ENCODE peak calls at places on chromosomes 12 and 14, in four cellular contexts. V is transverse colon; G is CD4-positive, alpha-beta memory T cell; N is HCT116. B is an unnamed sample.
A peak's percentile ranks its signal among the peaks of the same experiment; 100 is the strongest.

GRCh38 chr12:67452119-67452805 is 183.1 kb downstream of the CAND1 start:
- DNase-seq in V (no peak), G (no peak), N (no peak), B (peak; percentile 94)

GRCh38 chr14:69625299-69626131 is 14.1 kb downstream of the SUSD6 start:
- DNase-seq in V (peak; percentile 70), G (peak; percentile 75), N (no peak), B (peak; percentile 52)

GRCh38 chr12:95131589-95132335 is 58.3 kb upstream of the NR2C1 start:
- DNase-seq in V (no peak), G (no peak), N (no peak), B (no peak)

GRCh38 chr14:103074699-103075341 is 9.2 kb upstream of the LBHD2 start:
- DNase-seq in V (peak; percentile 77), G (no peak), N (no peak), B (no peak)

GRCh38 chr14:50290306-50290705 is 21.7 kb downstream of the L2HGDH start:
- DNase-seq in V (no peak), G (no peak), N (no peak), B (no peak)

GRCh38 chr12:13277278-13277677 is 80.8 kb downstream of the EMP1 start:
- DNase-seq in V (no peak), G (no peak), N (no peak), B (no peak)

GRCh38 chr12:52971701-52972329 is 22.9 kb downstream of the KRT18 start:
- DNase-seq in V (peak; percentile 51), G (no peak), N (no peak), B (no peak)

GRCh38 chr12:15171015-15171646 is 50.1 kb downstream of the RERG start:
- DNase-seq in V (no peak), G (no peak), N (no peak), B (no peak)

GRCh38 chr14:90293766-90294471 is 37.6 kb downstream of the PSMC1 start:
- DNase-seq in V (no peak), G (no peak), N (no peak), B (no peak)

GRCh38 chr12:51822261-51822616 is 26.3 kb downstream of the FIGNL2 start:
- DNase-seq in V (no peak), G (no peak), N (no peak), B (no peak)

GRCh38 chr12:88167384-88167783 is 25.3 kb downstream of the TMTC3 start:
- DNase-seq in V (no peak), G (no peak), N (no peak), B (no peak)

GRCh38 chr14:92877757-92878431 is 45.1 kb upstream of the CHGA start:
- DNase-seq in V (no peak), G (no peak), N (no peak), B (no peak)

DNA sequence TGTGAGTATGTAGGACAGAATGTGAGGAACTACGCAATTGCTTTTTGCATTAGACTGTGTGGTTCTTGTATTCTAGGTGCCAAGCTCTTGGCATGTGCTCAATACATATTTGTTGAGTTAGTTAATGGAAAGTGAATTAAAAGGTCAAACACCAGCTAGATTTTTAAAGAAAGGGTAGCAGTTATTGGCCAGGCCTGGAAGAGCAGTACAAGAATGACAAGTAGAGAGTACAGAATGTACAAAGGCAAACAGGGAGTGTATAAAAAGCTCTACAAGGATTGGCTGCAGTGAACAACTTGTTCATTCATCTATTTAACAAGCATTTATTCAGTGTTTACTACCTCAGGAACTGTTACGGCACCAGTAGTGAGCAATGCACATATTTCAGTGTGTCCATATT is 854.0 kb upstream of the SEL1L start:
- DNase-seq in V (no peak), G (no peak), N (no peak), B (no peak)
- H3K9me3 ChIP-seq in V (no peaks in the 10 kb centered on the region), G (no peaks in the 10 kb centered on the region), N (peaks cover 7% of the 10 kb centered on the region), B (no peaks in the 10 kb centered on the region)

GRCh38 chr12:78446555-78446954 is 418.0 kb upstream of the SYT1 start:
- DNase-seq in V (no peak), G (no peak), N (no peak), B (no peak)

GRCh38 chr12:78448692-78449091 is 415.9 kb upstream of the SYT1 start:
- DNase-seq in V (no peak), G (no peak), N (no peak), B (no peak)

GRCh38 chr12:78441737-78442453 is 422.7 kb upstream of the SYT1 start:
- DNase-seq in V (no peak), G (no peak), N (no peak), B (no peak)

GRCh38 chr12:78442454-78442801 is 422.1 kb upstream of the SYT1 start:
- DNase-seq in V (no peak), G (no peak), N (no peak), B (no peak)

DNA sequence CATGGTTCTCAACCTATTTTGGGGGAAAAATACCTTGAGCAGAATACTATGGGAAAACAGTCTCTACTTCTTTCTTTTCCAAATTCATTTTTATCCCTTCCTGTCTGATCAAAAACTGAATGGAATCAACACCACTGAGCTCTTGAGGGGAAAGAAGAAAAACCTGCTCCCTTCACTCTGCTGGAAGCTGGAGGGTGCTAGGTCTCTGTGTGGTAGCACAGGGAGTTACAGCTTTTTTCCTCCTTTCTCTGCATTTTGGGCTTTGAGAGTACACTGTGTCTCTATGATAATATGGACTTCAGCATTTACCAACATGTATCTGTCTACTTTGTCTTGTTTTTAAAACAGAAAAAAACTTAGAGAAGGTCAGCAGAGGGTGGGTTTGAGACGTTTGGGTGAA is 417.2 kb upstream of the SYT1 start:
- DNase-seq in V (no peak), G (no peak), N (no peak), B (no peak)
- H3K9me3 ChIP-seq in V (no peaks in the 10 kb centered on the region), G (no peaks in the 10 kb centered on the region), N (no peaks in the 10 kb centered on the region), B (no peaks in the 10 kb centered on the region)

GRCh38 chr12:50787618-50788017 is 23.7 kb downstream of the ATF1 start:
- DNase-seq in V (no peak), G (no peak), N (no peak), B (no peak)

GRCh38 chr12:50786498-50787231 is 22.8 kb downstream of the ATF1 start:
- DNase-seq in V (no peak), G (no peak), N (peak; percentile 94), B (no peak)

GRCh38 chr12:50784501-50784900 is 20.6 kb downstream of the ATF1 start:
- DNase-seq in V (no peak), G (no peak), N (no peak), B (no peak)

GRCh38 chr12:50788562-50788961 is 24.7 kb downstream of the ATF1 start:
- DNase-seq in V (no peak), G (no peak), N (no peak), B (no peak)

DNA sequence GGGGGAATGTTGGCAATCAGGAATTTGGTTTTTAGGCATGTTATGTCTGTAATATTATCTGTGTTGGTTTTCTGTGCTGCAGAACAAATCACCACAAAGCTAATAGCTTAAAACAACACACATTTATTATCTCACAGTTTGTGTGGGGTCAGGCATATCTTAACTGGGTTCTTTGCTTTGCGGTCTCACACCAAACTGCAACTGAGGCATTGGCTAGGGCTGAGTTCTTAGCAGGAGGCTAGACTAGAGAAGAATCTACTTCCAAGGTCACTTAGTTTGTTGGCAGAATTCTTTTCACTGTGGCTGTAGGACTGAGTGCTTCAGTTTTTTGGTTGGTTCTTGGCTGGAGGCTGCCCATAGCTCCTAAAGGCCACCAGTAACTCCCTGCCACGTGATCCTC is 21.5 kb downstream of the ATF1 start:
- DNase-seq in V (no peak), G (no peak), N (no peak), B (no peak)
- H3K9me3 ChIP-seq in V (no peaks in the 10 kb centered on the region), G (no peaks in the 10 kb centered on the region), N (no peaks in the 10 kb centered on the region), B (no peaks in the 10 kb centered on the region)

GRCh38 chr14:85428926-85429325 is 101.0 kb upstream of the FLRT2 start:
- DNase-seq in V (no peak), G (no peak), N (no peak), B (no peak)
- H3K9me3 ChIP-seq in V (no peaks in the 10 kb centered on the region), G (no peaks in the 10 kb centered on the region), N (peaks cover 7% of the 10 kb centered on the region), B (no peaks in the 10 kb centered on the region)

GRCh38 chr12:34151019-34151418 is 128.7 kb downstream of the ALG10 start:
- DNase-seq in V (no peak), G (no peak), N (no peak), B (no peak)
- H3K9me3 ChIP-seq in V (no peaks in the 10 kb centered on the region), G (no peaks in the 10 kb centered on the region), N (no peaks in the 10 kb centered on the region), B (no peaks in the 10 kb centered on the region)

GRCh38 chr14:106395460-106396050 is 869.2 kb downstream of the TMEM121 start:
- DNase-seq in V (no peak), G (peak; percentile 53), N (no peak), B (no peak)
- H3K9me3 ChIP-seq in V (no peaks in the 10 kb centered on the region), G (no peaks in the 10 kb centered on the region), N (peaks cover 7% of the 10 kb centered on the region), B (no peaks in the 10 kb centered on the region)